ENCODE peak calls at places on chromosomes 12 and 14, in six cellular contexts. One of them, this sample, is unnamed.

GRCh38 chr12:99984271-99985128 is at the start of gene ANKS1B:
- DNase-seq in cardiac muscle cell: peak; percentile 86
- DNase-seq in mammary epithelial cell: peak; percentile 19
- DNase-seq in tibial artery: peak; percentile 75
- DNase-seq in mucosa of descending colon: peak; percentile 25
- DNase-seq in uterus: peak; percentile 55
- DNase-seq in this sample: peak; percentile 55

GRCh38 chr12:91975891-91976290 is 169.8 kb downstream of the BTG1 start:
- DNase-seq in cardiac muscle cell: no peak
- DNase-seq in mammary epithelial cell: no peak
- DNase-seq in tibial artery: no peak
- DNase-seq in mucosa of descending colon: no peak
- DNase-seq in uterus: no peak
- DNase-seq in this sample: no peak

GRCh38 chr14:59629384-59630158 is 53.0 kb upstream of the CCDC175 start:
- DNase-seq in cardiac muscle cell: no peak
- DNase-seq in mammary epithelial cell: no peak
- DNase-seq in tibial artery: no peak
- DNase-seq in mucosa of descending colon: no peak
- DNase-seq in uterus: no peak
- DNase-seq in this sample: no peak

GRCh38 chr12:47881041-47881440 is 23.8 kb downstream of the VDR start:
- DNase-seq in cardiac muscle cell: no peak
- DNase-seq in mammary epithelial cell: no peak
- DNase-seq in tibial artery: no peak
- DNase-seq in mucosa of descending colon: no peak
- DNase-seq in uterus: no peak
- DNase-seq in this sample: no peak

GRCh38 chr14:86802726-86803125 is 1190.3 kb downstream of the GALC start:
- DNase-seq in cardiac muscle cell: no peak
- DNase-seq in mammary epithelial cell: no peak
- DNase-seq in tibial artery: no peak
- DNase-seq in mucosa of descending colon: no peak
- DNase-seq in uterus: no peak
- DNase-seq in this sample: no peak

GRCh38 chr12:55670213-55670730 is 33.6 kb downstream of the OR10P1 start:
- DNase-seq in cardiac muscle cell: no peak
- DNase-seq in mammary epithelial cell: no peak
- DNase-seq in tibial artery: peak; percentile 25
- DNase-seq in mucosa of descending colon: no peak
- DNase-seq in uterus: no peak
- DNase-seq in this sample: no peak

GRCh38 chr12:47991106-47991550 is 13.1 kb downstream of the COL2A1 start:
- DNase-seq in cardiac muscle cell: no peak
- DNase-seq in mammary epithelial cell: no peak
- DNase-seq in tibial artery: peak; percentile 27
- DNase-seq in mucosa of descending colon: no peak
- DNase-seq in uterus: no peak
- DNase-seq in this sample: no peak

GRCh38 chr12:89597210-89597609 is 71.4 kb upstream of the POC1B start:
- DNase-seq in cardiac muscle cell: no peak
- DNase-seq in mammary epithelial cell: no peak
- DNase-seq in tibial artery: no peak
- DNase-seq in mucosa of descending colon: no peak
- DNase-seq in uterus: no peak
- DNase-seq in this sample: no peak

GRCh38 chr14:22026527-22026926 is 352.9 kb upstream of the OR4E1 start:
- DNase-seq in cardiac muscle cell: no peak
- DNase-seq in mammary epithelial cell: no peak
- DNase-seq in tibial artery: no peak
- DNase-seq in mucosa of descending colon: no peak
- DNase-seq in uterus: no peak
- DNase-seq in this sample: no peak

GRCh38 chr12:18886962-18887361 is 149.0 kb downstream of the CAPZA3 start:
- DNase-seq in cardiac muscle cell: no peak
- DNase-seq in mammary epithelial cell: no peak
- DNase-seq in tibial artery: no peak
- DNase-seq in mucosa of descending colon: no peak
- DNase-seq in uterus: no peak
- DNase-seq in this sample: no peak

GRCh38 chr14:71395151-71395604 is 487.9 kb downstream of the PCNX1 start:
- DNase-seq in cardiac muscle cell: no peak
- DNase-seq in mammary epithelial cell: peak; percentile 23
- DNase-seq in tibial artery: no peak
- DNase-seq in mucosa of descending colon: no peak
- DNase-seq in uterus: no peak
- DNase-seq in this sample: no peak

GRCh38 chr14:74572829-74573360 is 39.1 kb downstream of the LTBP2 start:
- DNase-seq in cardiac muscle cell: no peak
- DNase-seq in mammary epithelial cell: peak; percentile 84
- DNase-seq in tibial artery: no peak
- DNase-seq in mucosa of descending colon: no peak
- DNase-seq in uterus: no peak
- DNase-seq in this sample: no peak

GRCh38 chr14:96056509-96057422 is 17.6 kb downstream of the C14orf132 start:
- DNase-seq in cardiac muscle cell: no peak
- DNase-seq in mammary epithelial cell: peak; percentile 20
- DNase-seq in tibial artery: peak; percentile 27
- DNase-seq in mucosa of descending colon: no peak
- DNase-seq in uterus: no peak
- DNase-seq in this sample: no peak

GRCh38 chr12:62468394-62468793 is 1.8 kb downstream of the MON2 start:
- DNase-seq in cardiac muscle cell: no peak
- DNase-seq in mammary epithelial cell: no peak
- DNase-seq in tibial artery: no peak
- DNase-seq in mucosa of descending colon: no peak
- DNase-seq in uterus: no peak
- DNase-seq in this sample: no peak

GRCh38 chr12:45285717-45286116 is 69.8 kb downstream of the ANO6 start:
- DNase-seq in cardiac muscle cell: no peak
- DNase-seq in mammary epithelial cell: no peak
- DNase-seq in tibial artery: no peak
- DNase-seq in mucosa of descending colon: no peak
- DNase-seq in uterus: no peak
- DNase-seq in this sample: no peak

GRCh38 chr14:60106341-60106740 is 14.6 kb downstream of the PCNX4 start:
- DNase-seq in cardiac muscle cell: no peak
- DNase-seq in mammary epithelial cell: no peak
- DNase-seq in tibial artery: no peak
- DNase-seq in mucosa of descending colon: no peak
- DNase-seq in uterus: no peak
- DNase-seq in this sample: peak; percentile 38

GRCh38 chr12:43653917-43654316 is 101.9 kb upstream of the ADAMTS20 start:
- DNase-seq in cardiac muscle cell: no peak
- DNase-seq in mammary epithelial cell: no peak
- DNase-seq in tibial artery: no peak
- DNase-seq in mucosa of descending colon: no peak
- DNase-seq in uterus: no peak
- DNase-seq in this sample: no peak

GRCh38 chr12:90995041-90995440 is 9.7 kb downstream of the EPYC start:
- DNase-seq in cardiac muscle cell: no peak
- DNase-seq in mammary epithelial cell: no peak
- DNase-seq in tibial artery: no peak
- DNase-seq in mucosa of descending colon: no peak
- DNase-seq in uterus: no peak
- DNase-seq in this sample: no peak

GRCh38 chr14:89121961-89122675 is 294.9 kb downstream of the FOXN3 start:
- DNase-seq in cardiac muscle cell: no peak
- DNase-seq in mammary epithelial cell: no peak
- DNase-seq in tibial artery: no peak
- DNase-seq in mucosa of descending colon: no peak
- DNase-seq in uterus: no peak
- DNase-seq in this sample: no peak

GRCh38 chr14:93269341-93270068 is 62.4 kb downstream of the UBR7 start:
- DNase-seq in cardiac muscle cell: no peak
- DNase-seq in mammary epithelial cell: peak; percentile 46
- DNase-seq in tibial artery: no peak
- DNase-seq in mucosa of descending colon: no peak
- DNase-seq in uterus: no peak
- DNase-seq in this sample: no peak

GRCh38 chr12:104218935-104219334 is 3.4 kb downstream of the TXNRD1 start:
- DNase-seq in cardiac muscle cell: no peak
- DNase-seq in mammary epithelial cell: peak; percentile 70
- DNase-seq in tibial artery: no peak
- DNase-seq in mucosa of descending colon: no peak
- DNase-seq in uterus: no peak
- DNase-seq in this sample: no peak

GRCh38 chr12:29164477-29165163 is 15.5 kb downstream of the FAR2 start:
- DNase-seq in cardiac muscle cell: no peak
- DNase-seq in mammary epithelial cell: peak; percentile 47
- DNase-seq in tibial artery: no peak
- DNase-seq in mucosa of descending colon: no peak
- DNase-seq in uterus: no peak
- DNase-seq in this sample: no peak

GRCh38 chr14:105547741-105548169 is 21.4 kb downstream of the TMEM121 start:
- DNase-seq in cardiac muscle cell: no peak
- DNase-seq in mammary epithelial cell: no peak
- DNase-seq in tibial artery: no peak
- DNase-seq in mucosa of descending colon: no peak
- DNase-seq in uterus: no peak
- DNase-seq in this sample: peak; percentile 75

GRCh38 chr14:97218713-97219355 is 421.7 kb downstream of the VRK1 start:
- DNase-seq in cardiac muscle cell: peak; percentile 59
- DNase-seq in mammary epithelial cell: no peak
- DNase-seq in tibial artery: no peak
- DNase-seq in mucosa of descending colon: peak; percentile 2
- DNase-seq in uterus: no peak
- DNase-seq in this sample: no peak

GRCh38 chr12:125742413-125742812 is 677.2 kb downstream of the AACS start:
- DNase-seq in cardiac muscle cell: no peak
- DNase-seq in mammary epithelial cell: no peak
- DNase-seq in tibial artery: no peak
- DNase-seq in mucosa of descending colon: no peak
- DNase-seq in uterus: no peak
- DNase-seq in this sample: no peak

GRCh38 chr14:99357856-99358390 is 85.9 kb upstream of the BCL11B start:
- DNase-seq in cardiac muscle cell: no peak
- DNase-seq in mammary epithelial cell: no peak
- DNase-seq in tibial artery: no peak
- DNase-seq in mucosa of descending colon: no peak
- DNase-seq in uterus: no peak
- DNase-seq in this sample: no peak

GRCh38 chr14:32697704-32698103 is 241.0 kb upstream of the NPAS3 start:
- DNase-seq in cardiac muscle cell: no peak
- DNase-seq in mammary epithelial cell: peak; percentile 12
- DNase-seq in tibial artery: no peak
- DNase-seq in mucosa of descending colon: no peak
- DNase-seq in uterus: no peak
- DNase-seq in this sample: no peak

GRCh38 chr12:99284161-99284560 is 363.4 kb upstream of the GARIN6 start:
- DNase-seq in cardiac muscle cell: no peak
- DNase-seq in mammary epithelial cell: no peak
- DNase-seq in tibial artery: no peak
- DNase-seq in mucosa of descending colon: no peak
- DNase-seq in uterus: no peak
- DNase-seq in this sample: no peak

GRCh38 chr14:68679746-68680467 is 113.0 kb downstream of the ZFP36L1 start:
- DNase-seq in cardiac muscle cell: no peak
- DNase-seq in mammary epithelial cell: no peak
- DNase-seq in tibial artery: no peak
- DNase-seq in mucosa of descending colon: no peak
- DNase-seq in uterus: no peak
- DNase-seq in this sample: no peak
- H3K4me3 ChIP-seq in cardiac muscle cell: no peak overlapping the region
- H3K4me3 ChIP-seq in mammary epithelial cell: no peak overlapping the region
- H3K4me3 ChIP-seq in tibial artery: no peak overlapping the region
- H3K4me3 ChIP-seq in mucosa of descending colon: no peak overlapping the region
- H3K4me3 ChIP-seq in uterus: no peak overlapping the region
- H3K4me3 ChIP-seq in this sample: no peak overlapping the region

GRCh38 chr12:107317751-107318553 is 224.6 kb upstream of the CRY1 start:
- DNase-seq in cardiac muscle cell: peak; percentile 96
- DNase-seq in mammary epithelial cell: peak; percentile 94
- DNase-seq in tibial artery: peak; percentile 73
- DNase-seq in mucosa of descending colon: peak; percentile 87
- DNase-seq in uterus: no peak
- DNase-seq in this sample: peak; percentile 88
- TF ChIP-seq CTCF in cardiac muscle cell: no peak
- TF ChIP-seq CTCF in mammary epithelial cell: peak; percentile 15
- TF ChIP-seq CTCF in tibial artery: no peak
- TF ChIP-seq CTCF in mucosa of descending colon: no peak
- TF ChIP-seq CTCF in uterus: no peak
- TF ChIP-seq CTCF in this sample: no peak

GRCh38 chr14:55451398-55451797 is 11.0 kb upstream of the TBPL2 start:
- DNase-seq in cardiac muscle cell: no peak
- DNase-seq in mammary epithelial cell: no peak
- DNase-seq in tibial artery: no peak
- DNase-seq in mucosa of descending colon: peak; percentile 22
- DNase-seq in uterus: no peak
- DNase-seq in this sample: no peak
- H3K4me1 ChIP-seq in cardiac muscle cell: peaks cover 15% of the 10 kb centered on the region
- H3K4me1 ChIP-seq in mammary epithelial cell: peaks cover 49% of the 10 kb centered on the region
- H3K4me1 ChIP-seq in tibial artery: peaks cover 11% of the 10 kb centered on the region
- H3K4me1 ChIP-seq in mucosa of descending colon: peaks cover 19% of the 10 kb centered on the region
- H3K4me1 ChIP-seq in uterus: no peaks in the 10 kb centered on the region
- H3K4me1 ChIP-seq in this sample: no peaks in the 10 kb centered on the region

DNA sequence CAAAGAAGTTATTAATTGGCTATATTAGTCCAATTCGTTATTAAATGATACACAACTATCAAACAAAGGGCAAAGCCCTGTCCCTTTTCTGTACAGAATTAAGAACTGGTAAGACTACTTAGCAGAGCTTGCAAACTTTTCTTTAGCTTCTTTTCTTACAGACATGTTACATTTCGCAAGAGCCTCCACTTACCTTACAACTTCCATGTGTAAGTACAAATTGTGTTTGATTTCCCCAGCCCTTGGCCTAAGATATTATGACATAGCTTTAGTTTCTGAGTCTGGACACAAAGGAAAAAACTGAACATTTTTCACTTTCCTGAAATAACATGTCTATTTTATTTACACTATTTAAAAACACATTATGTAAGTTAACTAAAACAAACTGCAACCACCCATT is 1.7 kb downstream of the ATF7 start:
- DNase-seq in cardiac muscle cell: no peak
- DNase-seq in mammary epithelial cell: no peak
- DNase-seq in tibial artery: no peak
- DNase-seq in mucosa of descending colon: no peak
- DNase-seq in uterus: no peak
- DNase-seq in this sample: no peak
- H3K4me3 ChIP-seq in cardiac muscle cell: peak overlapping the region; percentile 53
- H3K4me3 ChIP-seq in mammary epithelial cell: peak overlapping the region; percentile 86
- H3K4me3 ChIP-seq in tibial artery: peak overlapping the region; percentile 63
- H3K4me3 ChIP-seq in mucosa of descending colon: no peak overlapping the region
- H3K4me3 ChIP-seq in uterus: peak overlapping the region; percentile 62
- H3K4me3 ChIP-seq in this sample: peak overlapping the region; percentile 80